ENCODE peak calls at places on chromosomes 4 and X, in four cellular contexts. O is cardiac muscle cell, Z is NB4, B is NCI-H1092. V is an unnamed sample.

GRCh38 chr4:105710678-105711077 is 2.1 kb downstream of the GSTCD start:
- DNase-seq in O (no peak), Z (no peak), B (no peak), V (no peak)

GRCh38 chr4:89301902-89302301 is 5.7 kb downstream of the GPRIN3 start:
- DNase-seq in O (no peak), Z (no peak), B (no peak), V (no peak)

GRCh38 chrX:101415180-101416130 is 7.4 kb downstream of the HNRNPH2 start:
- DNase-seq in O (peak), Z (peak), B (peak), V (peak)

GRCh38 chr4:71239365-71239764 is 99.5 kb upstream of the SLC4A4 start:
- DNase-seq in O (no peak), Z (no peak), B (no peak), V (no peak)

GRCh38 chr4:41477200-41477910 is 60.6 kb upstream of the LIMCH1 start:
- DNase-seq in O (no peak), Z (no peak), B (no peak), V (no peak)

GRCh38 chr4:77849278-77849965 is 13.2 kb upstream of the MRPL1 start:
- DNase-seq in O (no peak), Z (no peak), B (no peak), V (no peak)

GRCh38 chr4:88674565-88674964 is 23.1 kb downstream of the NAP1L5 start:
- DNase-seq in O (no peak), Z (no peak), B (no peak), V (no peak)

GRCh38 chr4:33111106-33111505 is 2390.9 kb downstream of the PCDH7 start:
- DNase-seq in O (peak), Z (no peak), B (no peak), V (no peak)

GRCh38 chr4:28686618-28687017 is 1826.0 kb downstream of the STIM2 start:
- DNase-seq in O (peak), Z (peak), B (peak), V (peak)

GRCh38 chrX:119870626-119871131 is 854 bp downstream of the RNF113A start:
- DNase-seq in O (peak), Z (peak), B (no peak), V (peak)

GRCh38 chrX:71366674-71367256 is 608 bp downstream of the TAF1 start:
- DNase-seq in O (peak), Z (peak), B (no peak), V (peak)

GRCh38 chrX:47176101-47176740 is 17.4 kb upstream of the UBA1 start:
- DNase-seq in O (no peak), Z (no peak), B (no peak), V (no peak)

GRCh38 chr4:173264960-173265281 is 69.2 kb downstream of the HMGB2 start:
- DNase-seq in O (no peak), Z (no peak), B (no peak), V (no peak)

GRCh38 chr4:90769251-90769650 is 642.1 kb downstream of the CCSER1 start:
- DNase-seq in O (no peak), Z (peak), B (no peak), V (no peak)

GRCh38 chr4:161949941-161950725 is 213.7 kb downstream of the FSTL5 start:
- DNase-seq in O (peak), Z (no peak), B (no peak), V (no peak)

GRCh38 chr4:137213372-137214173 is 318.7 kb downstream of the PCDH18 start:
- DNase-seq in O (peak), Z (no peak), B (no peak), V (no peak)

GRCh38 chrX:103556941-103557340 is 28.4 kb upstream of the TCEAL4 start:
- DNase-seq in O (no peak), Z (no peak), B (no peak), V (no peak)

GRCh38 chr4:146124023-146124680 is 51.4 kb upstream of the LSM6 start:
- DNase-seq in O (peak), Z (no peak), B (no peak), V (no peak)

GRCh38 chr4:112436987-112437386 is 79.0 kb downstream of the NEUROG2 start:
- DNase-seq in O (no peak), Z (no peak), B (no peak), V (no peak)

GRCh38 chrX:139965421-139965820 is at the start of gene CXorf66:
- DNase-seq in O (no peak), Z (no peak), B (no peak), V (no peak)

GRCh38 chr4:37389369-37389765 is 144.8 kb downstream of the NWD2 start:
- DNase-seq in O (no peak), Z (peak), B (no peak), V (no peak)

V was measured in endothelial cell.